ENCODE peak calls at places on chromosomes 3 and 15, in eight cellular contexts. B is AG09319, G is thoracic aorta, R is GM10248, C is progenitor cell of endocrine pancreas, J is hepatocyte, D is mucosa of descending colon, S is RWPE1. F is an unnamed sample.

GRCh38 chr15:93088981-93089854 is at the start of gene RGMA:
- DNase-seq in B (no peak), G (no peak), R (no peak), C (no peak), J (peak; percentile 54), D (no peak), S (no peak), F (no peak)

GRCh38 chr3:110815008-110815583 is 256.5 kb upstream of the NECTIN3 start:
- DNase-seq in B (peak; percentile 39), G (no peak), R (no peak), C (no peak), J (peak; percentile 15), D (no peak), S (peak; percentile 16), F (peak; percentile 89)

GRCh38 chr15:59688383-59688887 is 685 bp downstream of the BNIP2 start:
- DNase-seq in B (no peak), G (no peak), R (peak; percentile 12), C (no peak), J (no peak), D (no peak), S (no peak), F (peak; percentile 88)

GRCh38 chr15:101320501-101321052 is 25.5 kb upstream of the SNRPA1 start:
- DNase-seq in B (no peak), G (no peak), R (peak; percentile 60), C (no peak), J (peak; percentile 61), D (peak; percentile 50), S (no peak), F (peak; percentile 57)

GRCh38 chr3:29694783-29695182 is 413.9 kb downstream of the RBMS3 start:
- DNase-seq in B (peak; percentile 59), G (no peak), R (no peak), C (no peak), J (peak; percentile 76), D (no peak), S (peak; percentile 81), F (peak; percentile 98)

GRCh38 chr3:50436063-50436674 is 67.3 kb downstream of the CACNA2D2 start:
- DNase-seq in B (no peak), G (no peak), R (peak; percentile 88), C (peak; percentile 80), J (peak; percentile 84), D (peak; percentile 85), S (peak; percentile 9), F (peak; percentile 44)

GRCh38 chr3:73365756-73366397 is 258.9 kb downstream of the PDZRN3 start:
- DNase-seq in B (peak; percentile 14), G (peak; percentile 29), R (no peak), C (no peak), J (peak; percentile 51), D (peak; percentile 26), S (no peak), F (peak; percentile 56)

GRCh38 chr3:39809995-39810595 is 686 bp downstream of the MYRIP start:
- DNase-seq in B (no peak), G (no peak), R (peak; percentile 17), C (no peak), J (peak; percentile 8), D (no peak), S (no peak), F (no peak)

GRCh38 chr15:74200871-74201419 is 1.6 kb downstream of the STRA6 start:
- DNase-seq in B (peak; percentile 60), G (no peak), R (no peak), C (no peak), J (no peak), D (no peak), S (no peak), F (no peak)

GRCh38 chr15:32718082-32718821 is 448 bp downstream of the GREM1 start:
- DNase-seq in B (no peak), G (no peak), R (no peak), C (no peak), J (peak; percentile 34), D (no peak), S (no peak), F (no peak)

GRCh38 chr3:124837730-124838186 is 49.4 kb downstream of the ITGB5 start:
- DNase-seq in B (peak; percentile 79), G (no peak), R (no peak), C (no peak), J (peak; percentile 83), D (peak; percentile 66), S (peak; percentile 67), F (peak; percentile 70)

GRCh38 chr3:47443611-47443995 is 32.1 kb downstream of the SCAP start:
- DNase-seq in B (no peak), G (no peak), R (no peak), C (no peak), J (peak; percentile 82), D (peak; percentile 60), S (peak; percentile 51), F (no peak)

GRCh38 chr15:76503121-76503520 is 166.5 kb downstream of the ISL2 start:
- DNase-seq in B (no peak), G (no peak), R (no peak), C (no peak), J (no peak), D (no peak), S (no peak), F (no peak)

GRCh38 chr15:96314508-96314907 is 16.0 kb upstream of the NR2F2 start:
- DNase-seq in B (no peak), G (no peak), R (no peak), C (no peak), J (no peak), D (no peak), S (no peak), F (no peak)

GRCh38 chr3:61628636-61629035 is 67.3 kb downstream of the PTPRG start:
- DNase-seq in B (no peak), G (no peak), R (no peak), C (no peak), J (no peak), D (no peak), S (no peak), F (no peak)

GRCh38 chr3:146803746-146804145 is 198.6 kb upstream of the PLSCR5 start:
- DNase-seq in B (peak; percentile 72), G (no peak), R (no peak), C (no peak), J (no peak), D (no peak), S (no peak), F (peak; percentile 80)

GRCh38 chr3:122107171-122107570 is 52.0 kb downstream of the CD86 start:
- DNase-seq in B (no peak), G (no peak), R (no peak), C (no peak), J (no peak), D (no peak), S (no peak), F (no peak)

GRCh38 chr3:122111974-122112373 is 56.8 kb downstream of the CD86 start:
- DNase-seq in B (no peak), G (no peak), R (no peak), C (no peak), J (no peak), D (no peak), S (no peak), F (no peak)

GRCh38 chr3:122112754-122113153 is 57.6 kb downstream of the CD86 start:
- DNase-seq in B (no peak), G (no peak), R (no peak), C (no peak), J (no peak), D (no peak), S (no peak), F (peak; percentile 4)
- TF ChIP-seq CTCF in B (no peak), G (no peak), R (no peak), C (no peak), J (no peak), D (no peak), S (no peak), F (no peak)

DNA sequence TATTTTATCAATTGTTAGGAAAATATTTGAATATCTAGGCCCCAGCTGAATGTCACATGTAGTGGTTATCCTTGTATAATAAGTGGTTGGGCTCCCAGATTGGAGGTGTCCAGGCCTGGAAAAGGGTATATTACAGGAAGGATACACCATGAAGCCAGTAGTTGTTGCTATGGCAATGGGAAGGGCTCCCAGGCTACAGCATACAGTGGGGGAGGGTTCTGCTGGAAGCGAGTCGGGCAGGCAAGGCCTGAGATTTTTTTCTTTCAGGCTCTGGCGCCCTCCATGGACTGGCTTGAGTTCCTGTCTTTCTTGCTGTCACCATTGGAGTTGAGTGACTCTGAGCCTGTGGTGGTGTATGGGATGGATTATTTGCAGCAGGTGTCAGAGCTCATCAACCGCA is 8.9 kb downstream of the ECE2 start:
- DNase-seq in B (no peak), G (no peak), R (peak; percentile 50), C (no peak), J (peak; percentile 68), D (peak; percentile 27), S (peak; percentile 67), F (peak; percentile 85)
- TF ChIP-seq CTCF in B (peak; percentile 41), G (no peak), R (peak; percentile 18), C (peak; percentile 42), J (peak; percentile 37), D (no peak), S (peak; percentile 23), F (peak; percentile 61)

DNA sequence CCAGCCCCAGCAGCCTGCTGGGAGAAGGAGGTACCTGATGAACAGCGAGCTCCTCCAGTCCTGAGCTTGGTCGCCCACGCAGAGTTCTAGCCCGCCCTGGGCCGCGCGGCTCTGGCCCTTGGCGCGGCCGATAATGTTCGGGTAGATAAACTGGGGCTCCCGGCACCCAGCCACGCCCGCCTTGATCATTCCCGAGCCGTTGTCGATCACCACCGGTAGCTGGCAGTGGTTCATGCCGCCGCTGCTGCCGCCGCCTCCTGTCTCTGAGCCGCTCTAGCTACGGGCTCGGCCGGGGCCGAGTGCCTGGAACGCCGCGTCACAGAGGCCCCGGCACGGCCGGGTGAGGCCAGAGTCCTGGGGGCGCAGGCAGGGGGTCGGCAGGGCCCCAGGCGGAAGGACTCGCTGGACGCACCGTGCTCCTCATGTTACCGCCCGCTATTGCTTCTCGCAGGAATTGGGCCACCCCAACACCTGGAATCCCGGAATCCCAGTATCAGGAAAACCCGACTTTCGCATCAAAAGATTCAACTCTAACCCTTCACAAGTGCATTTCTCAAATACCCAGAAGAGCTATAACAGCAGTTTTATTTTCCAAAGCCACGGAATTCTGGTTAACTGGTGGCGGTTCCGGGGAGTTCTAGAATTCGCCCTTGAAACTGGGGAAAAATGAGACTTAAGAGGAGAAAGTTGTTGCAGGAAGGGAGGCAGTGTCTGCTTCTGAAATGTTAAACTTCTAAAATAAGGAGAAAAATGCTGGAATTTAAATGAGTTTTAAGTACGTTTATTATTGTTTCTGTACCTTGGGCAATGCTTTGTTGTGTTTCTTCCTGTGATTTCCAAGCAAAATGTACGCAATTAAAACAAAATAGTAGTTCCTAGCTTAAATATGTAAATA is at the start of gene ACTRT3:
- DNase-seq in B (no peak), G (no peak), R (peak; percentile 59), C (peak; percentile 67), J (peak; percentile 85), D (peak; percentile 80), S (peak; percentile 40), F (peak; percentile 66)
- TF ChIP-seq CTCF in B (no peak), G (no peak), R (no peak), C (no peak), J (peak; percentile 7), D (no peak), S (no peak), F (no peak)

GRCh38 chr3:41424543-41425300 is 225.4 kb downstream of the CTNNB1 start:
- DNase-seq in B (no peak), G (no peak), R (no peak), C (no peak), J (no peak), D (no peak), S (no peak), F (no peak)

GRCh38 chr3:41419809-41420208 is 220.5 kb downstream of the CTNNB1 start:
- DNase-seq in B (no peak), G (no peak), R (no peak), C (no peak), J (no peak), D (no peak), S (no peak), F (no peak)

GRCh38 chr3:41417574-41417973 is 218.3 kb downstream of the CTNNB1 start:
- DNase-seq in B (no peak), G (no peak), R (no peak), C (no peak), J (no peak), D (no peak), S (no peak), F (no peak)

GRCh38 chr3:41418961-41419691 is 219.8 kb downstream of the CTNNB1 start:
- DNase-seq in B (no peak), G (no peak), R (peak; percentile 10), C (no peak), J (no peak), D (no peak), S (no peak), F (peak; percentile 28)
- TF ChIP-seq CTCF in B (no peak), G (no peak), R (no peak), C (no peak), J (no peak), D (no peak), S (no peak), F (peak; percentile 7)

F was measured in fibroblast of pulmonary artery.